ENCODE peak calls at places on chromosomes 13 and 19, in six cellular contexts. D, I, Q, N, E and U are unnamed samples.

GRCh38 chr13:42970824-42971669 is 21.0 kb downstream of the EPSTI1 start:
- DNase-seq in E (peak), I (peak), N (no peak), Q (peak), D (peak), U (no peak)

GRCh38 chr13:77545626-77546412 is 10.3 kb downstream of the SCEL start:
- DNase-seq in Q (no peak), N (no peak), D (no peak), E (no peak), I (no peak), U (no peak)

GRCh38 chr19:3304871-3305423 is 61.4 kb upstream of the NFIC start:
- DNase-seq in E (peak), I (peak), N (peak), Q (peak), D (peak), U (peak)

GRCh38 chr19:4375164-4375619 is 25.2 kb downstream of the SH3GL1 start:
- DNase-seq in N (no peak), E (no peak), D (peak), Q (peak), I (no peak), U (no peak)

GRCh38 chr19:40231057-40231456 is 4.6 kb upstream of the CCNP start:
- DNase-seq in Q (no peak), D (no peak), E (no peak), N (no peak), I (no peak), U (no peak)

GRCh38 chr13:50636007-50636704 is 207.3 kb downstream of the DLEU7 start:
- DNase-seq in D (peak), E (no peak), N (no peak), I (no peak), Q (no peak), U (no peak)

GRCh38 chr13:77733674-77734073 is 36.2 kb downstream of the SLAIN1 start:
- DNase-seq in I (no peak), N (no peak), Q (no peak), D (no peak), E (no peak), U (no peak)

GRCh38 chr19:21115430-21115829 is 26.4 kb upstream of the ZNF431 start:
- DNase-seq in I (no peak), Q (no peak), N (no peak), E (no peak), D (no peak), U (no peak)

GRCh38 chr19:10998045-10998533 is 37.3 kb downstream of the SMARCA4 start:
- DNase-seq in E (no peak), N (no peak), I (no peak), D (peak), Q (no peak), U (no peak)

GRCh38 chr13:51419015-51419636 is 33.7 kb downstream of the INTS6 start:
- DNase-seq in D (no peak), E (no peak), Q (no peak), N (no peak), I (no peak), U (no peak)

GRCh38 chr13:40786568-40786996 is 2.8 kb upstream of the SLC25A15 start:
- DNase-seq in N (no peak), D (peak), I (no peak), Q (no peak), E (no peak), U (no peak)

GRCh38 chr19:3480383-3481091 is at the start of gene SMIM24:
- DNase-seq in Q (no peak), D (no peak), I (no peak), N (no peak), E (no peak), U (no peak)

GRCh38 chr13:91017031-91017668 is 330.3 kb upstream of the MIR17HG start:
- DNase-seq in D (peak), I (no peak), Q (peak), E (peak), N (peak), U (peak)

GRCh38 chr13:32381539-32381938 is 46.4 kb downstream of the N4BP2L1 start:
- DNase-seq in D (peak), Q (no peak), N (no peak), E (peak), I (no peak), U (no peak)

GRCh38 chr13:71254384-71254783 is 612.6 kb downstream of the DACH1 start:
- DNase-seq in E (no peak), Q (no peak), I (no peak), D (no peak), N (no peak), U (no peak)

GRCh38 chr19:43362179-43362578 is 8.7 kb downstream of the CD177 start:
- DNase-seq in N (no peak), E (peak), Q (no peak), I (no peak), D (peak), U (no peak)

GRCh38 chr13:101065314-101065713 is 351.0 kb downstream of the NALCN start:
- DNase-seq in D (peak), I (no peak), Q (no peak), E (no peak), N (peak), U (no peak)

GRCh38 chr13:30466358-30466714 is 600 bp upstream of the HMGB1 start:
- DNase-seq in I (no peak), Q (peak), N (no peak), D (peak), E (no peak), U (no peak)

GRCh38 chr13:37348916-37349653 is 243.6 kb upstream of the CSNK1A1L start:
- DNase-seq in I (no peak), E (no peak), N (no peak), D (peak), Q (no peak), U (no peak)

GRCh38 chr13:86559915-86560314 is 760.7 kb upstream of the SLITRK6 start:
- DNase-seq in N (no peak), E (no peak), D (no peak), I (no peak), Q (no peak), U (no peak)

GRCh38 chr13:59398661-59399060 is 765.1 kb downstream of the DIAPH3 start:
- DNase-seq in N (no peak), E (no peak), D (no peak), I (no peak), Q (no peak), U (no peak)

GRCh38 chr13:47289578-47289977 is 392.7 kb upstream of the HTR2A start:
- DNase-seq in E (peak), N (no peak), D (no peak), Q (peak), I (no peak), U (no peak)

GRCh38 chr13:73109288-73109899 is 50.6 kb downstream of the KLF5 start:
- DNase-seq in I (no peak), Q (no peak), D (no peak), E (no peak), N (no peak), U (no peak)

GRCh38 chr19:3202346-3202745 is 16.6 kb downstream of the NCLN start:
- DNase-seq in D (no peak), E (no peak), I (no peak), N (no peak), Q (no peak), U (no peak)